ENCODE peak calls at places on chromosomes 6 and 20, in five cellular contexts. W is A549, G is GM23338, H is K562, D is HCT116. Y is an unnamed sample.

GRCh38 chr6:17165383-17165782 is 63.5 kb downstream of the STMND1 start:
- DNase-seq in W (no peak), G (no peak), H (no peak), D (no peak), Y (no peak)

GRCh38 chr20:10762216-10762615 is 88.4 kb upstream of the JAG1 start:
- DNase-seq in W (no peak), G (no peak), H (no peak), D (no peak), Y (no peak)

GRCh38 chr20:23086931-23087411 is 847 bp upstream of the CD93 start:
- DNase-seq in W (no peak), G (no peak), H (no peak), D (no peak), Y (peak)

GRCh38 chr20:33275215-33275614 is 7.8 kb upstream of the BPIFB1 start:
- DNase-seq in W (no peak), G (no peak), H (no peak), D (no peak), Y (no peak)

GRCh38 chr6:25359191-25359861 is 80.2 kb downstream of the CARMIL1 start:
- DNase-seq in W (peak), G (peak), H (no peak), D (no peak), Y (no peak)

GRCh38 chr6:105781248-105781647 is 304.9 kb upstream of the PRDM1 start:
- DNase-seq in W (no peak), G (no peak), H (no peak), D (peak), Y (no peak)

GRCh38 chr6:44117397-44118128 is 9.7 kb downstream of the MRPL14 start:
- DNase-seq in W (no peak), G (no peak), H (no peak), D (no peak), Y (no peak)

GRCh38 chr6:158835616-158836221 is 16.6 kb upstream of the EZR start:
- DNase-seq in W (no peak), G (no peak), H (peak), D (no peak), Y (peak)

GRCh38 chr6:222468-222867 is 69.8 kb upstream of the DUSP22 start:
- DNase-seq in W (no peak), G (no peak), H (no peak), D (no peak), Y (no peak)

GRCh38 chr6:44667226-44667625 is 279.7 kb downstream of the CDC5L start:
- DNase-seq in W (no peak), G (peak), H (no peak), D (peak), Y (no peak)

GRCh38 chr6:72950114-72950860 is 275.0 kb downstream of the KHDC1L start:
- DNase-seq in W (peak), G (no peak), H (no peak), D (peak), Y (no peak)

GRCh38 chr6:105940990-105941389 is 145.1 kb upstream of the PRDM1 start:
- DNase-seq in W (no peak), G (no peak), H (no peak), D (no peak), Y (no peak)

GRCh38 chr20:53748821-53749402 is 155.3 kb upstream of the ZNF217 start:
- DNase-seq in W (peak), G (no peak), H (no peak), D (no peak), Y (no peak)

GRCh38 chr20:37310951-37311350 is 21.5 kb downstream of the MANBAL start:
- DNase-seq in W (no peak), G (no peak), H (no peak), D (no peak), Y (no peak)

GRCh38 chr20:64110411-64111068 is 3.2 kb upstream of the NPBWR2 start:
- DNase-seq in W (no peak), G (peak), H (no peak), D (no peak), Y (no peak)

GRCh38 chr20:5680227-5680626 is 70.0 kb upstream of the SHLD1 start:
- DNase-seq in W (peak), G (no peak), H (no peak), D (no peak), Y (no peak)

GRCh38 chr6:3939964-3940363 is 90.8 kb downstream of the FAM50B start:
- DNase-seq in W (no peak), G (no peak), H (peak), D (no peak), Y (no peak)

GRCh38 chr6:30102701-30103629 is 9.9 kb downstream of the TRIM31 start:
- DNase-seq in W (peak), G (peak), H (peak), D (peak), Y (peak)

GRCh38 chr6:26328265-26328844 is 36.6 kb upstream of the BTN3A2 start:
- DNase-seq in W (peak), G (no peak), H (no peak), D (no peak), Y (no peak)

GRCh38 chr20:50054626-50055511 is 58.1 kb downstream of the UBE2V1 start:
- DNase-seq in W (no peak), G (no peak), H (no peak), D (no peak), Y (no peak)

GRCh38 chr20:53748176-53748575 is 154.5 kb upstream of the ZNF217 start:
- DNase-seq in W (no peak), G (no peak), H (no peak), D (no peak), Y (no peak)

GRCh38 chr20:16729565-16730460 is at the start of gene SNRPB2:
- DNase-seq in W (peak), G (peak), H (peak), D (peak), Y (peak)

GRCh38 chr20:16732506-16733152 is 2.8 kb downstream of the SNRPB2 start:
- DNase-seq in W (no peak), G (no peak), H (no peak), D (no peak), Y (peak)

DNA sequence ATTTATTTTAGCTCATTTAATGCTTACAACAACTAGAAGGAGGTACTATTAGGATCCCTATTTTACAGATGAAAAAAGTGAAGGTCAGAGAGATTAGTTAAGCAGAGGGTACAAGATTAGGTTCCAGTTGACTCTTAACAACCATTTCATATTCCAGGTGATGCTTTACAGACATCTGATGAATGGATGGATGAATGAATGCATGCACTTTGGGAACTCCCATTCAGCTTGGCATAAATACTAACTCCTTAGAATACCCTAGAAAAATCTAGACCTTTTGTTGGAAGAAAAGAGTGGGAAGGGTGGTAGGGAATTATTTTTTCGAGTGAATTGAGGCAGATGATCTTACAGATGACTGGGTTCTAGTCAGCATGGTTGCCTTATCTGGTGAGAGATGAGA is 746 bp upstream of the SNRPB2 start:
- DNase-seq in W (no peak), G (no peak), H (no peak), D (no peak), Y (no peak)
- H3K27ac ChIP-seq in W (peak), G (peak), H (peak), D (no peak), Y (peak)

GRCh38 chr6:112010328-112010727 is 43.6 kb upstream of the CCN6 start:
- DNase-seq in W (no peak), G (no peak), H (no peak), D (no peak), Y (no peak)
- TF ChIP-seq REST in W (no peak), G (no peak), H (no peak), D (no peak), Y (no peak)

GRCh38 chr6:138865480-138866101 is 69.7 kb downstream of the ECT2L start:
- DNase-seq in W (no peak), G (no peak), H (no peak), D (no peak), Y (no peak)
- H3K27ac ChIP-seq in W (no peak), G (no peak), H (no peak), D (no peak), Y (no peak)

DNA sequence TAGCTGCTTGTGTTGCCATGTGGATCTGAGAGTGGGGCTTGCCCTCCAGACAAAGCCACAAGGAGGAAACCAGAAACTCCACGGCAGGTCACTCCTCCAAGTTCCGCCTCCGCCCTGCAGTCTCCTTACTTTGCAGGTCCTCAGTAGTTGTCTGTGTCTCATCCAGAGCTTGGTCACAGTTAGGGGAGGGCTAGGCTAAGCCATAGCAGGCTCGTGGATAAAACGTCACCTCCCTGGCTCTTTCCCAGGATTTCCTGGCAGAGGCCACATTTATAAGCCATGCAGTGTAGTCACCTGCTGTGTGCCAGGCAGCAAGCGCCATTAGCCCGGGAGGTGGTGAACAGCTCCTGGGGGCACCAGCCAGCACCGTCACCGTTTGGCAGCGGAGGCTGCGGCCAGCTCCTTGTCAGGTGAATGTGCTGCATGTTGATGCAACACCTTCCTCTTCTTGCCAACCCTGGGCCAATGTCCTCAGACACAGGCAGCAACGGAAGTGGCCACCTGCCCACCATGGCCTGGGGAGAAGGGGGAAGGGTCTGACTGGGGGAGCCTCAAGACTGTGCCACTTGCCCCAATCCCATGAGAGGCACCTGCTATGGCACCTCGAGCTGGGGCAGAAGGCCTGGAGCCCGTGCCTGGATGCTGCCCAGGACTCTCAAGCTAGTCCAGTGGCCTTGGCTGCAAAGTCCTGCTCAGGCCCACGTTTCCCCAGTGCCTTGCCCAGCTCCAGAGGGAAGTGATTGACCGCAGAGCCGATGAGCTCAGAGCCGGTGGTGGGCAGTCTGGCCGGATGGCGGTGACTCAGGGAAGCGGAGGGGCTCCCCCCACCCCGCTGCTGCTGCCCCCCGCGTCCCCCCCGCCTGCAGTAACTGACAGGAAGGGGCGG is 39.0 kb upstream of the SLCO4A1 start:
- DNase-seq in W (no peak), G (no peak), H (no peak), D (no peak), Y (peak)
- TF ChIP-seq REST in W (no peak), G (no peak), H (no peak), D (no peak), Y (peak)

GRCh38 chr6:149478631-149479314 is 6.0 kb downstream of the ZC3H12D start:
- DNase-seq in W (no peak), G (no peak), H (no peak), D (no peak), Y (no peak)
- H3K27ac ChIP-seq in W (no peak), G (no peak), H (no peak), D (no peak), Y (no peak)

GRCh38 chr6:165183071-165183470 is 126.3 kb downstream of the C6orf118 start:
- DNase-seq in W (no peak), G (no peak), H (no peak), D (no peak), Y (no peak)

GRCh38 chr6:165183496-165184140 is 125.8 kb downstream of the C6orf118 start:
- DNase-seq in W (no peak), G (no peak), H (no peak), D (no peak), Y (no peak)

GRCh38 chr6:165186441-165187205 is 122.8 kb downstream of the C6orf118 start:
- DNase-seq in W (no peak), G (no peak), H (no peak), D (no peak), Y (no peak)

GRCh38 chr6:165186041-165186440 is 123.4 kb downstream of the C6orf118 start:
- DNase-seq in W (no peak), G (no peak), H (no peak), D (no peak), Y (no peak)

DNA sequence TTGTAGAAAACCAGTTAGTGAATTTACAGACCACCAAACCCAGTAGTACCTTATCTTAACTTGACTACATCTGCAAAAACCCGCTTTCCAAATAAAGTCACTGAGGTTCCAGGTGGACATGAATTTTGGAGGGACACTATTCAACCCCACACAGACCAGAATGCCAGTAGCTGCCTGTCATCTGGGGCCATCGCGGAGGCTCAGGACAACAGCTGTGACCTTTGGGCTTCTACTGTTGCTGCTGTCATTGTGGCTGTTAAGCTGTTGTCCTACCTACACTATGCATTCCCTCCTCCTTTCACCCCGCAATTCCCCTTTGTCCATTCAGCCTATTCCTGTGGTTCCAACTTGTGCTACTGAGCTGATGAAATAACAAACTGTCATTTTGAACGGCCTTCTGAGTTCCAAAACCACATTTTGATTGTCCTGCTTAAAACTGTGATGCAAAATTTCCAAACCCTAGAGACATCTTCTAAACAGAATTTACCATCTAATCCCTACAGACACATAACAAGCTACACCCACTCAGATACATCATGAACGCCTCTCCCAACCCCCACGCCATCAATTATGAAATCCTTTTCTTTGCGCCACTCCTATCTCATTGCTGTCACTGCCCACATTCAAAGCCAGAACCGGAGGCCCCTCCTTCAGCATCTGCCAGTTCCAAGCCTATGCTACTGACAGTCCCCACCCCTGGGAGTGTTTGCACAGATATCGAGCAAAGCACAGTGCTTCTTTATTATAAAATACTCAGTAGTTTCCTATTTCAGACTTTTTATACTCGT is 125.0 kb downstream of the C6orf118 start:
- DNase-seq in W (no peak), G (no peak), H (no peak), D (no peak), Y (no peak)
- TF ChIP-seq REST in W (no peak), G (no peak), H (no peak), D (no peak), Y (no peak)

GRCh38 chr6:55388161-55388560 is 60.9 kb downstream of the GFRAL start:
- DNase-seq in W (no peak), G (no peak), H (no peak), D (no peak), Y (no peak)
- H3K27ac ChIP-seq in W (no peak), G (no peak), H (no peak), D (no peak), Y (no peak)

Y was measured in HL-60.